ENCODE peak calls at places on chromosomes 5 and 9, in four cellular contexts. W is GM12878, A is prostate gland, Y is K562. P is an unnamed sample.

GRCh38 chr5:14802541-14802940 is 69.0 kb downstream of the ANKH start:
- DNase-seq in W (no peak), A (no peak), Y (no peak), P (no peak)

GRCh38 chr5:179271301-179271650 is 74.0 kb downstream of the ADAMTS2 start:
- DNase-seq in W (no peak), A (no peak), Y (no peak), P (no peak)

GRCh38 chr9:129694265-129694664 is 28.8 kb downstream of the PRRX2 start:
- DNase-seq in W (no peak), A (no peak), Y (no peak), P (no peak)

GRCh38 chr9:98378206-98379193 is 123.1 kb upstream of the TBC1D2 start:
- DNase-seq in W (no peak), A (no peak), Y (peak), P (no peak)

GRCh38 chr5:67268233-67269011 is 71.8 kb upstream of the CD180 start:
- DNase-seq in W (no peak), A (peak), Y (no peak), P (peak)

GRCh38 chr5:168151041-168151440 is 140.4 kb upstream of the WWC1 start:
- DNase-seq in W (no peak), A (no peak), Y (no peak), P (no peak)

GRCh38 chr9:110788871-110789270 is 120.3 kb downstream of the MUSK start:
- DNase-seq in W (no peak), A (no peak), Y (no peak), P (no peak)

GRCh38 chr5:100731768-100732167 is 171.3 kb downstream of the ST8SIA4 start:
- DNase-seq in W (peak), A (no peak), Y (no peak), P (no peak)

GRCh38 chr9:87950765-87951488 is 23.4 kb downstream of the CDK20 start:
- DNase-seq in W (no peak), A (no peak), Y (peak), P (no peak)

GRCh38 chr5:29296548-29296947 is 1896.9 kb upstream of the CDH6 start:
- DNase-seq in W (no peak), A (no peak), Y (no peak), P (no peak)

GRCh38 chr9:120701248-120701647 is 13.0 kb downstream of the MEGF9 start:
- DNase-seq in W (no peak), A (no peak), Y (no peak), P (no peak)

GRCh38 chr5:176823076-176823481 is 12.7 kb downstream of the UNC5A start:
- DNase-seq in W (no peak), A (no peak), Y (no peak), P (no peak)

GRCh38 chr9:118503236-118503635 is 799.0 kb downstream of the TLR4 start:
- DNase-seq in W (no peak), A (no peak), Y (no peak), P (no peak)

GRCh38 chr5:53917095-53917494 is 356.7 kb downstream of the NDUFS4 start:
- DNase-seq in W (no peak), A (no peak), Y (no peak), P (no peak)

GRCh38 chr9:97772145-97772544 is 75.0 kb upstream of the XPA start:
- DNase-seq in W (no peak), A (no peak), Y (no peak), P (no peak)

GRCh38 chr9:110728058-110728457 is 59.5 kb downstream of the MUSK start:
- DNase-seq in W (no peak), A (no peak), Y (no peak), P (no peak)

GRCh38 chr5:55517804-55518203 is 17.0 kb downstream of the PLPP1 start:
- DNase-seq in W (no peak), A (no peak), Y (no peak), P (no peak)

GRCh38 chr5:171955761-171956160 is 50.7 kb downstream of the FBXW11 start:
- DNase-seq in W (no peak), A (no peak), Y (no peak), P (no peak)

GRCh38 chr5:171953860-171954701 is 52.4 kb downstream of the FBXW11 start:
- DNase-seq in W (no peak), A (no peak), Y (peak), P (no peak)

GRCh38 chr5:171956870-171957501 is 49.5 kb downstream of the FBXW11 start:
- DNase-seq in W (no peak), A (no peak), Y (no peak), P (no peak)

GRCh38 chr5:171956314-171956713 is 50.1 kb downstream of the FBXW11 start:
- DNase-seq in W (no peak), A (no peak), Y (no peak), P (no peak)

GRCh38 chr5:171954721-171955120 is 51.7 kb downstream of the FBXW11 start:
- DNase-seq in W (no peak), A (no peak), Y (no peak), P (no peak)
- TF ChIP-seq POLR2AphosphoS5 in W (no peak), A (no peak), Y (no peak), P (no peak)

DNA sequence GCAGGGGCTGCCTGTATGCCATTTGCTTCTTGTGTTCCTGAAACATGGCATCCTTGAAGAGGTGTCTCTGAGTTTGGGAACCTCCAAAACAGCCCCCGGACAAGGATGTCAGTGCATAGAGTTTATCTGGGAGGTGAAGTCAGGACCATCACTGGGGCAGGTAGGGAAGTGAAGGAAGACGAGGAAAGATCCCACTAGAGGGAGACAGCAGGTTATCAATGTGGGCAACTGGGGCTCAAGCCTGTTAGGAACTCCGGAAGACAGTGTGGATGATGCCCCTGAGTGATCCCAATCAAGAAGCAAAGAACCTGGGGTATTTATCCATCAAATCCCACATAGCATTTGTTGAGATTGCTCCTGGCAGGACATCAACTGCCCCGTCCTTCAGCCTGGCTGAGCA is 233.1 kb downstream of the AGTPBP1 start:
- DNase-seq in W (no peak), A (no peak), Y (no peak), P (no peak)
- TF ChIP-seq CTCF in W (no peak), A (no peak), Y (no peak), P (no peak)

GRCh38 chr5:172646716-172647285 is 5.7 kb downstream of the NEURL1B start:
- DNase-seq in W (no peak), A (no peak), Y (peak), P (no peak)
- H3K27ac ChIP-seq in W (no peak), A (peak), Y (no peak), P (peak)

GRCh38 chr9:96209407-96210031 is 92.5 kb downstream of the HSD17B3 start:
- DNase-seq in W (no peak), A (no peak), Y (no peak), P (no peak)
- TF ChIP-seq POLR2AphosphoS5 in W (no peak), A (no peak), Y (no peak), P (no peak)

GRCh38 chr5:139650031-139650688 is 2.0 kb downstream of the CXXC5 start:
- DNase-seq in W (no peak), A (no peak), Y (peak), P (no peak)
- TF ChIP-seq CTCF in W (peak), A (peak), Y (peak), P (no peak)

GRCh38 chr9:107281164-107281563 is 1.9 kb upstream of the RAD23B start:
- DNase-seq in W (no peak), A (no peak), Y (no peak), P (no peak)
- H3K27ac ChIP-seq in W (no peak), A (no peak), Y (no peak), P (peak)

DNA sequence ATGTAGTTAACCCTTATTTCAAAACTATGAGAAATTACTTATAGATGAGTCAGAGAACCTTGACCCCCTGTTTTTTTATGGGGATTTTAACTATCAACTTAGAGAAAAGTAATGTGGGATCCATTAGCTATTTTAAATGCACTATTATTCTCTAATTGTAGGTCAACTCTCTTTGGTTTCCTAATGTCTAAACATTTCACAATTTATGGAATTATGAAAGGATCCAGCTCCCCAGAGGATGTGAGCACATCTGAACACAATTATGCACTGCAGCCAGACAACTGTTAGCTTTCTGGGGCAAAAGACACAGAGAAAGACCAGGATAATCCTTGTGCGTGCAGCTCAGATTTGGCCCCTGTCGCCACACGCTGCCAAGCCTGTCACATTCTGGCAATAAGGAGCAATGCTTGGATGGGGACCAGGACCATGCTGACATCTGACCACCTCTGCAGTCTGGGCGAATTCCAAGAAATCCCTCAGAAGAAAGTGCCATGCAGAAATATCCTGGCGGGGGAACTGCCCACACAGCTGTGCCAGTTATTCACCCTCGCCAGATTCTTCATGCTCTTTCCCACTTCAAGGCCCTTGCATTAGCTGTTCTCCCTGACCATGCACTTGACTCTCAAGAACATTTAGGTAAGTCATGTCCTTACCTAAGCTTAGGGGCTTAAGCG is 22.2 kb upstream of the CMBL start:
- DNase-seq in W (no peak), A (no peak), Y (no peak), P (no peak)
- TF ChIP-seq POLR2AphosphoS5 in W (no peak), A (no peak), Y (no peak), P (no peak)

P was measured in breast epithelium.